ENCODE peak calls at places on chromosomes 12 and 14, in four cellular contexts. C is HepG2, D is GM12878, N is SK-N-SH. F is an unnamed sample.

GRCh38 chr12:49548822-49549648 is 10.2 kb downstream of the KCNH3 start:
- DNase-seq in C (no peak), D (no peak), N (peak), F (no peak)

GRCh38 chr12:116955382-116956021 is 44.8 kb downstream of the FBXW8 start:
- DNase-seq in C (peak), D (no peak), N (no peak), F (peak)

GRCh38 chr12:119936705-119937323 is 52.2 kb upstream of the BICDL1 start:
- DNase-seq in C (no peak), D (no peak), N (no peak), F (no peak)

GRCh38 chr12:114430306-114430705 is 24.4 kb upstream of the TBX5 start:
- DNase-seq in C (no peak), D (no peak), N (no peak), F (no peak)

GRCh38 chr12:62683724-62684501 is 217.3 kb downstream of the MON2 start:
- DNase-seq in C (no peak), D (no peak), N (peak), F (no peak)

GRCh38 chr14:106185837-106186233 is 659.5 kb downstream of the TMEM121 start:
- DNase-seq in C (no peak), D (no peak), N (no peak), F (no peak)

GRCh38 chr12:93645702-93646101 is 31.5 kb upstream of the CRADD start:
- DNase-seq in C (no peak), D (no peak), N (no peak), F (no peak)

GRCh38 chr14:64566651-64567122 is 16.9 kb downstream of the PPP1R36 start:
- DNase-seq in C (no peak), D (no peak), N (no peak), F (no peak)

GRCh38 chr14:103195828-103196615 is 72.8 kb downstream of the TNFAIP2 start:
- DNase-seq in C (no peak), D (no peak), N (no peak), F (no peak)

GRCh38 chr14:95472819-95473251 is 43.6 kb downstream of the SYNE3 start:
- DNase-seq in C (no peak), D (no peak), N (no peak), F (no peak)

DNA sequence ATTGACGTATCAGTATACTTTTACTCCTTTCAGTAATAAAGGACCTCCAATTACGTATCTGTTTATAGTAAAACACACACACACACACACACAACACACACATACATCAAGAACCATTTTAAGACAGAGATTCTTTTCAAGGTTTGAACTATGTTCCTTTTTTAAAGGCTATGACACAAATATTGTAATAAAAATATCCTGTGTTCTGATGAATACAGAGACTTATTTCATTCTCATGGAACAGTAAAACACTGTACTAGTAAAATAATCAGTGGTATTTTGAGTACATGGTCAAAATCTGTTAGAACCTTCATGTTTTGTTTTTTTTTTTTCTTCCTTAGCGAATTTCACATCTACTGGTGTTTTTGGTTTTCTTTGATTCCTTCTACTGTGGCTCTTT is 7.6 kb downstream of the FLRT2 start:
- DNase-seq in C (no peak), D (no peak), N (no peak), F (no peak)
- TF ChIP-seq REST in C (no peak), D (no peak), N (no peak), F (no peak)

DNA sequence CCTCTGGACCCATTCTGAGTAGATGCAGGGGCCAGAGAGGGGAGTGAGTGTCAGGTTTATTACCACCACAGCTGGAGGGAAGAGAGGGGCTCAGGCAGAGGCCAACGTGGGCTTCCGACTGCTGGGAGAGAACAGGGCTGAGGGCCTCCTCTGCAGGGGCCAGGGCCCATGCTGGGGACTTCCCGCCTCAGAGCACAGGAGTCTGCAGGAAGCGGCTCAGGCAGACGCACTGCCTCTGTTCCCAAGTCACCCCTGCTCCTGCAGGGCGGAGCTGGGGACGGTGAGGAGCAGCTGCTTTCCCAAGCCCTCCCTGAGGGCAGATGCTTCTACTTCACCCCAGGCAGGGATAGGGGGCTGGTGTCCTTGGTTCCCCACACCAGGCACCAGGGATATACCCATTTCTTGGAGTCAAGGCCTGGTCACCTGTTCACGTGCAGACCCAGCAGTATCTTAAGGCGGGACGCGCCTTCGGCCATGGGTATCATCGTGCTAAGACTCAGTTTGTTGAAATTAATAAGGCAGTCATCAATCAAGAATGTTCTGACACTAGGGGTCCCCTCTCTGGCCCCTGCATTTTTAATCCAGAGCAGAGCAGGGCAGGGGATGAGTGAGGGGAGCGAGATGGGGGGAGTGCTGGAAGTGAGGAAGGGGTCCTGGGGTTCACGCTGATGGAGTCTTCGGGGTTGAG is 100.0 kb downstream of the PIWIL1 start:
- DNase-seq in C (no peak), D (no peak), N (no peak), F (no peak)
- TF ChIP-seq PBX3 in C (no peak), D (no peak), N (no peak), F (no peak)

GRCh38 chr12:94666158-94666557 is 15.8 kb upstream of the TMCC3 start:
- DNase-seq in C (no peak), D (no peak), N (no peak), F (no peak)
- TF ChIP-seq REST in C (no peak), D (no peak), N (no peak), F (no peak)

GRCh38 chr12:52499836-52500560 is 6.9 kb upstream of the KRT6A start:
- DNase-seq in C (no peak), D (no peak), N (no peak), F (no peak)
- TF ChIP-seq PBX3 in C (no peak), D (no peak), N (no peak), F (no peak)

GRCh38 chr12:121239704-121240420 is 29.9 kb downstream of the P2RX4 start:
- DNase-seq in C (no peak), D (no peak), N (no peak), F (no peak)
- TF ChIP-seq REST in C (no peak), D (no peak), N (no peak), F (no peak)